ENCODE peak calls at places on chromosomes 7 and 10, in ten cellular contexts. O, V, X, L, M, E, A, Q, J and G are unnamed samples. For H3K4me1, the result is how much of the 10 kb centered on the place peaks cover.

GRCh38 chr10:31075434-31075833 is 43.8 kb upstream of the ZNF438 start:
- DNase-seq in O (no peak), V (no peak), X (no peak), L (no peak), M (no peak), E (peak), A (no peak), Q (no peak), J (no peak), G (no peak)

GRCh38 chr10:70540089-70540788 is 61.7 kb downstream of the PALD1 start:
- DNase-seq in O (peak), V (no peak), X (no peak), L (no peak), M (no peak), E (peak), A (no peak), Q (no peak), J (no peak), G (no peak)

GRCh38 chr10:12068467-12069269 is at the start of gene DHTKD1:
- DNase-seq in O (peak), V (peak), X (peak), L (peak), M (peak), E (peak), A (peak), Q (peak), J (peak), G (peak)

GRCh38 chr7:25382175-25382574 is 153.9 kb upstream of the NPVF start:
- DNase-seq in O (no peak), V (no peak), X (no peak), L (no peak), M (no peak), E (no peak), A (no peak), Q (no peak), J (no peak), G (no peak)

GRCh38 chr10:69723653-69724052 is 78.1 kb upstream of the COL13A1 start:
- DNase-seq in O (no peak), V (no peak), X (no peak), L (no peak), M (no peak), E (no peak), A (no peak), Q (no peak), J (no peak), G (no peak)

GRCh38 chr10:104049497-104050250 is 36.0 kb downstream of the COL17A1 start:
- DNase-seq in O (no peak), V (no peak), X (peak), L (no peak), M (no peak), E (peak), A (no peak), Q (peak), J (no peak), G (no peak)

GRCh38 chr10:12748186-12748585 is 253.3 kb downstream of the CCDC3 start:
- DNase-seq in O (no peak), V (no peak), X (no peak), L (no peak), M (no peak), E (no peak), A (no peak), Q (no peak), J (no peak), G (no peak)

GRCh38 chr7:64581391-64581790 is 18.5 kb upstream of the ZNF680 start:
- DNase-seq in O (no peak), V (no peak), X (no peak), L (no peak), M (no peak), E (no peak), A (no peak), Q (no peak), J (no peak), G (no peak)

GRCh38 chr10:52491246-52492000 is 177.3 kb downstream of the DKK1 start:
- DNase-seq in O (no peak), V (no peak), X (no peak), L (no peak), M (no peak), E (peak), A (no peak), Q (no peak), J (no peak), G (no peak)

GRCh38 chr7:54967384-54967783 is 51.4 kb upstream of the EGFR start:
- DNase-seq in O (peak), V (no peak), X (no peak), L (peak), M (no peak), E (no peak), A (no peak), Q (no peak), J (no peak), G (peak)

GRCh38 chr10:48472670-48473069 is 132.2 kb downstream of the ARHGAP22 start:
- DNase-seq in O (no peak), V (no peak), X (no peak), L (no peak), M (no peak), E (no peak), A (no peak), Q (no peak), J (no peak), G (no peak)

GRCh38 chr7:93575555-93576397 is 1.3 kb upstream of the CALCR start:
- DNase-seq in O (no peak), V (no peak), X (no peak), L (no peak), M (no peak), E (no peak), A (peak), Q (peak), J (no peak), G (no peak)

GRCh38 chr7:111829221-111829620 is 266.9 kb upstream of the IMMP2L start:
- DNase-seq in O (no peak), V (no peak), X (no peak), L (no peak), M (no peak), E (no peak), A (no peak), Q (no peak), J (no peak), G (no peak)

GRCh38 chr7:50389961-50390360 is 60.2 kb downstream of the FIGNL1 start:
- DNase-seq in O (no peak), V (no peak), X (no peak), L (no peak), M (no peak), E (no peak), A (no peak), Q (no peak), J (no peak), G (no peak)

GRCh38 chr7:27112960-27113949 is 10.8 kb upstream of the HOXA2 start:
- DNase-seq in O (peak), V (no peak), X (peak), L (no peak), M (no peak), E (peak), A (no peak), Q (no peak), J (peak), G (peak)

GRCh38 chr10:5976689-5977470 is 463 bp downstream of the IL15RA start:
- DNase-seq in O (peak), V (peak), X (peak), L (peak), M (peak), E (peak), A (peak), Q (peak), J (peak), G (peak)

GRCh38 chr7:143882020-143882610 is 19.9 kb downstream of the TCAF1 start:
- DNase-seq in O (peak), V (no peak), X (peak), L (no peak), M (no peak), E (peak), A (no peak), Q (peak), J (peak), G (no peak)

GRCh38 chr7:7709263-7709662 is 9.1 kb downstream of the RPA3 start:
- DNase-seq in O (peak), V (no peak), X (no peak), L (no peak), M (no peak), E (no peak), A (no peak), Q (no peak), J (no peak), G (no peak)

GRCh38 chr10:52276982-52277381 is 37.1 kb upstream of the DKK1 start:
- DNase-seq in O (no peak), V (no peak), X (no peak), L (no peak), M (no peak), E (no peak), A (no peak), Q (no peak), J (no peak), G (no peak)

GRCh38 chr10:80281292-80281691 is 8.2 kb downstream of the MAT1A start:
- DNase-seq in O (no peak), V (no peak), X (no peak), L (no peak), M (no peak), E (no peak), A (peak), Q (no peak), J (no peak), G (no peak)

GRCh38 chr10:36519909-36520308 is 605.5 kb upstream of the ANKRD30A start:
- DNase-seq in O (no peak), V (no peak), X (no peak), L (no peak), M (no peak), E (no peak), A (no peak), Q (no peak), J (no peak), G (no peak)

GRCh38 chr10:94123253-94123995 is 129.7 kb downstream of the PLCE1 start:
- DNase-seq in O (peak), V (no peak), X (no peak), L (no peak), M (no peak), E (no peak), A (no peak), Q (no peak), J (no peak), G (peak)

GRCh38 chr7:2518101-2518500 is 1.5 kb upstream of the LFNG start:
- DNase-seq in O (no peak), V (no peak), X (peak), L (no peak), M (no peak), E (no peak), A (no peak), Q (no peak), J (no peak), G (no peak)

GRCh38 chr7:101586078-101586941 is 42.8 kb downstream of the MYL10 start:
- DNase-seq in O (peak), V (no peak), X (peak), L (no peak), M (no peak), E (no peak), A (no peak), Q (no peak), J (no peak), G (peak)

GRCh38 chr7:70285176-70285575 is 686.9 kb downstream of the AUTS2 start:
- DNase-seq in O (no peak), V (no peak), X (no peak), L (no peak), M (no peak), E (no peak), A (no peak), Q (no peak), J (no peak), G (no peak)

GRCh38 chr10:116063107-116063506 is 209.9 kb downstream of the GFRA1 start:
- DNase-seq in O (no peak), V (no peak), X (no peak), L (no peak), M (no peak), E (no peak), A (no peak), Q (no peak), J (no peak), G (no peak)

DNA sequence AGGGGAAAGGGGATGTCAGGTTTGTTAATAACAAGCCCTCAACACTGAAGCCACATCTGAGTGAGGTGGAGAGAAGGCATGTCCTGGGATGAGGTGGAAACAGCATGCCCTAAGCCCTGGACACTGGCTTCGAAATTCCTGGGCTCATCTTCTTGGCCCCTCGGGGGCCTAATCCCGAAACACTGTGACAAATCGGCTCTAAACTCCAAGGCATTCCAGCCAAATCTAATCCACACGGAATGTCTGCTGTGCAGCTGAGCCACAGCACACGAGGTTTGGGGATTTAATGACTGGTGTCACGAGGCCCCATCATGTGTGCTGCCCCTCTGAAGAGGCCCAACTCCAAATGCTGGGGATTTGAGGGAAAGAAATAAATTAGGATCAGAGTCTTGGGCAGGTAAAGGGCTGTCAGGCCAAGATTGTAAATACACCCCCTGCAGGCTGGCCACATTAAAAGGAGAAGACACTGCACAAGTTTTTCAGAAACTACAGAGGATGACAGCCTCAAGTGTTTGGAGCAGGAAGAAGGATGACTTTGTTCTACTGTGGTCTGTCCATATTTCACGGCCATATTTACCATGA is 83.0 kb upstream of the FGFR2 start:
- DNase-seq in O (no peak), V (no peak), X (no peak), L (no peak), M (no peak), E (no peak), A (no peak), Q (no peak), J (no peak), G (peak)
- H3K4me1 ChIP-seq in O (under half), V (under half), X (under half), L (under half), M (under half), E (under half), A (under half), Q (under half), J (under half), G (under half)

GRCh38 chr10:60288291-60288690 is 101.4 kb downstream of the ANK3 start:
- DNase-seq in O (no peak), V (no peak), X (no peak), L (no peak), M (no peak), E (no peak), A (no peak), Q (no peak), J (no peak), G (no peak)
- H3K4me1 ChIP-seq in O (under half), V (under half), X (under half), L (under half), M (under half), E (under half), A (under half), Q (under half), J (under half), G (under half)

DNA sequence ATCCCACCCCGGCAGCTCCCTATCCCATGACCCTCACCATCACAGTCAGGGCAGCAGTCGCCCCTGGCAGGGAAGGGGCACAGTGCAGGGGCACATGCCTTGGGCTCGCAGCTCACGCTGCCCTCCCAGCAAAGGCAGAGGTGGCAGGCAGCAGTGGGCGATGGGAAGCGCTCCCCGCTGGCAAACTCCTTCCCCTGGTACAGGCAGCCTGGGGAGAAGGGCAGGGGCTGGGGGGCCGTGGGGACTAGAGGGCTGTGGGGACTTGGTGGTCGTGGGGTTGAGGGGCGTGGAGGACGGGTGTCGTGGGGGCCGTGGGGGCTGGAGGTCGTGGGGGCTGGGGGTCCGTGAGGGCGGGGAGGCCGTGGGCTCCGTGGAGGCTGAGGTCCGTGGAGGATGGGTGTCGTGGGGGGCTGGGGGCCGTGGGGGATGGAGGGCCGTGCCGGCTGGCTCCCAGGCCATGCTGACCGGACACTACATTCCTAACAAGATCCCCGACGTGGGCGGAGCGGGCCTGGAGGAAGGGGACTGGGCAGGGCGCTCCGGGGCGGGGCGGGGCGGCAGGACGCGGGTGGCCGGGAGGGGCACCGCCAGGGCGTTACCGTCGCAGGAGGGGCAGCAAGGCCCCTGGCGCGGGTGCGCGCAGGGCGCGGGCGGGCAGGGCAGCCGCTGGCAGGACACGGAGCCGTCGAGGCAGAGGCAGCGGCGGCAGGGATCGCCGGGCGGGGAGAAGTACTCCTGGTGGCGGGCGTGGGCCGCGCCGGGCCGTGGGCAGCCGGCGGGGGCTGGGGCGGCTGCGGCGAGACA is 20.0 kb downstream of the KCP start:
- DNase-seq in O (peak), V (no peak), X (peak), L (no peak), M (no peak), E (no peak), A (no peak), Q (no peak), J (peak), G (peak)
- H3K4me1 ChIP-seq in O (under half), V (under half), X (under half), L (under half), M (under half), E (under half), A (under half), Q (under half), J (under half), G (under half)

DNA sequence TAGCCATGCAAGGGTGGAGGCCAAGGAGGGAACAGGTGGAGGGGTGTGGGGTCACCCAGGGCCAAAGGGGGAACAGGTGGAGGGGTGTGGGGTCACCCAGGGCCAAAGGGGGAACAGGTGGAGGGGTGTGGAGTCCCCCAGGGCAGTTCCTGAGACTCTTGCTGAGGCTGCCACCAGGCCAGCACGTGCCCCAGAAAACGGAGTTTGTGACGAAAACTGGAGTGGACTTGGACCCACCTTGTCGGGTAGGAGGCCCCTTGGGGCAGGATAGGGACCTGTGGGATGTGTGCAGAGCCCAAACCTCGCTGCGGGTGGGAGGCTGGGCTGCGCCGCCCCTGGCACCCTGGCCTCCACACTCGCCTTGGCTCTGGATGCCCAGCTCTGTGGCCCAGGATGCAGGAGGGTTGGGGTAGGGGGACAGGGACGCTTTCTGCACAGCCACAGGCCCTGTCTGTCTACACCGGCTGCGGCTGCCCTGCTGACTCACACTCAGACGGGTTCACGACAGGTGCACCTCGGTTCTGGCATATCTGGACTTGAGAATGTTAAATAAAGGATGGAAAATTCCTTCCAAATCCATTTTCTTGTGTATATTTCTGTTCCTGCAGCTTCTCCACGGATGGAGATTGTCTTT is 562 bp upstream of the ADGRA1 start:
- DNase-seq in O (no peak), V (no peak), X (no peak), L (no peak), M (no peak), E (no peak), A (no peak), Q (no peak), J (no peak), G (no peak)
- H3K4me1 ChIP-seq in O (under half), V (under half), X (under half), L (under half), M (under half), E (under half), A (under half), Q (under half), J (under half), G (under half)

GRCh38 chr10:125085281-125085680 is 75.1 kb downstream of the CTBP2 start:
- DNase-seq in O (no peak), V (no peak), X (no peak), L (no peak), M (no peak), E (no peak), A (peak), Q (no peak), J (peak), G (no peak)

GRCh38 chr10:125087897-125088215 is 72.5 kb downstream of the CTBP2 start:
- DNase-seq in O (no peak), V (no peak), X (no peak), L (no peak), M (no peak), E (no peak), A (no peak), Q (no peak), J (peak), G (no peak)

GRCh38 chr10:125086716-125087115 is 73.6 kb downstream of the CTBP2 start:
- DNase-seq in O (no peak), V (no peak), X (no peak), L (peak), M (no peak), E (no peak), A (peak), Q (no peak), J (peak), G (no peak)

GRCh38 chr10:125089486-125089885 is 70.9 kb downstream of the CTBP2 start:
- DNase-seq in O (no peak), V (no peak), X (no peak), L (peak), M (no peak), E (no peak), A (no peak), Q (no peak), J (peak), G (no peak)

GRCh38 chr10:125087191-125087896 is 73.0 kb downstream of the CTBP2 start:
- DNase-seq in O (no peak), V (no peak), X (no peak), L (peak), M (no peak), E (no peak), A (peak), Q (no peak), J (peak), G (no peak)
- H3K4me1 ChIP-seq in O (under half), V (under half), X (under half), L (under half), M (under half), E (under half), A (under half), Q (under half), J (under half), G (under half)

GRCh38 chr10:8061274-8062211 is 7.1 kb downstream of the GATA3 start:
- DNase-seq in O (no peak), V (no peak), X (no peak), L (no peak), M (peak), E (peak), A (no peak), Q (no peak), J (no peak), G (no peak)
- H3K4me1 ChIP-seq in O (under half), V (under half), X (under half), L (under half), M (half or more), E (half or more), A (under half), Q (under half), J (under half), G (under half)